ENCODE peak calls at places on chromosomes 12 and 14, in five cellular contexts. H, B, C, U and A are unnamed samples.

GRCh38 chr14:95437715-95438114 is 78.7 kb downstream of the SYNE3 start:
- DNase-seq in H (no peak), B (no peak), C (no peak), U (no peak), A (no peak)

GRCh38 chr14:98608071-98609060 is 663.6 kb downstream of the BCL11B start:
- DNase-seq in H (no peak), B (no peak), C (no peak), U (no peak), A (no peak)

GRCh38 chr14:52876311-52876710 is 74.5 kb downstream of the FERMT2 start:
- DNase-seq in H (no peak), B (no peak), C (no peak), U (peak; percentile 27), A (no peak)

GRCh38 chr14:58864751-58865519 is 227.2 kb downstream of the DACT1 start:
- DNase-seq in H (no peak), B (no peak), C (no peak), U (peak; percentile 39), A (no peak)

GRCh38 chr14:99821519-99822165 is 28.4 kb downstream of the EML1 start:
- DNase-seq in H (no peak), B (peak; percentile 25), C (peak; percentile 33), U (peak; percentile 68), A (peak; percentile 30)

GRCh38 chr14:70707138-70708038 is 65.7 kb downstream of the TTC9 start:
- DNase-seq in H (no peak), B (no peak), C (peak; percentile 30), U (peak; percentile 32), A (no peak)

GRCh38 chr14:92540472-92541048 is 27.0 kb downstream of the RIN3 start:
- DNase-seq in H (no peak), B (peak; percentile 97), C (no peak), U (peak; percentile 99), A (peak; percentile 91)

GRCh38 chr12:470133-470532 is 10.4 kb downstream of the B4GALNT3 start:
- DNase-seq in H (no peak), B (no peak), C (no peak), U (no peak), A (no peak)

GRCh38 chr14:93789366-93790130 is 1.3 kb upstream of the PRIMA1 start:
- DNase-seq in H (no peak), B (no peak), C (no peak), U (no peak), A (no peak)

GRCh38 chr14:102560436-102561261 is 31.8 kb upstream of the RCOR1 start:
- DNase-seq in H (no peak), B (no peak), C (no peak), U (no peak), A (no peak)

GRCh38 chr12:68673788-68674187 is 13.0 kb upstream of the NUP107 start:
- DNase-seq in H (no peak), B (no peak), C (no peak), U (no peak), A (no peak)

GRCh38 chr12:132078190-132078589 is 65.9 kb downstream of the DDX51 start:
- DNase-seq in H (no peak), B (peak; percentile 79), C (no peak), U (peak; percentile 76), A (peak; percentile 48)

GRCh38 chr12:108515916-108516315 is 839 bp downstream of the FICD start:
- DNase-seq in H (no peak), B (no peak), C (no peak), U (no peak), A (no peak)

GRCh38 chr12:99146730-99147129 is 500.8 kb upstream of the GARIN6 start:
- DNase-seq in H (no peak), B (no peak), C (no peak), U (no peak), A (no peak)

GRCh38 chr12:132393245-132393795 is 63.9 kb upstream of the GALNT9 start:
- DNase-seq in H (no peak), B (peak; percentile 80), C (no peak), U (no peak), A (peak; percentile 4)

GRCh38 chr12:28191018-28191595 is 851 bp downstream of the CCDC91 start:
- DNase-seq in H (no peak), B (peak; percentile 84), C (peak; percentile 52), U (peak; percentile 32), A (no peak)

GRCh38 chr12:104619305-104619704 is 162.6 kb downstream of the CHST11 start:
- DNase-seq in H (no peak), B (no peak), C (no peak), U (no peak), A (no peak)